ENCODE peak calls at places on chromosomes 13 and 19, in ten cellular contexts. S is transverse colon, Y is stomach, N is breast epithelium, J is SK-N-SH, V is sigmoid colon, D is vagina, A is prostate gland, W is HCT116, F is upper lobe of left lung. T is an unnamed sample. For H3K9me3, the result is how much of the 10 kb centered on the place peaks cover.

GRCh38 chr13:24254151-24254810 is 55.1 kb upstream of the C1QTNF9 start:
- DNase-seq in N (no peak), F (no peak), J (no peak), S (no peak), Y (no peak), D (no peak), W (no peak), V (peak), A (no peak), T (no peak)

GRCh38 chr19:42250249-42250665 is 4.7 kb downstream of the ERF start:
- DNase-seq in W (no peak), A (no peak), V (peak), N (peak), S (no peak), Y (no peak), D (no peak), F (peak), J (no peak), T (peak)

GRCh38 chr19:15631817-15632216 is 8.9 kb upstream of the CYP4F3 start:
- DNase-seq in N (no peak), J (peak), F (no peak), S (peak), D (no peak), Y (no peak), V (no peak), A (no peak), W (no peak), T (no peak)

GRCh38 chr13:50847501-50847900 is 4.0 kb upstream of the DLEU7 start:
- DNase-seq in V (no peak), N (no peak), D (no peak), J (no peak), W (no peak), A (no peak), F (no peak), Y (no peak), S (no peak), T (no peak)

GRCh38 chr19:42254083-42254849 is 662 bp downstream of the ERF start:
- DNase-seq in D (no peak), A (peak), J (peak), S (peak), F (peak), Y (peak), W (no peak), N (peak), V (peak), T (peak)

GRCh38 chr13:27919934-27920676 is at the start of gene PDX1:
- DNase-seq in A (no peak), Y (peak), N (no peak), S (peak), J (peak), V (no peak), D (no peak), F (peak), W (no peak), T (no peak)

GRCh38 chr13:31835932-31836331 is 96.6 kb downstream of the RXFP2 start:
- DNase-seq in S (no peak), V (no peak), J (no peak), Y (no peak), A (no peak), W (no peak), D (no peak), N (no peak), F (no peak), T (no peak)

GRCh38 chr13:108276060-108276459 is 6.5 kb downstream of the TNFSF13B start:
- DNase-seq in W (no peak), N (no peak), S (no peak), V (peak), F (no peak), A (no peak), Y (peak), D (no peak), J (no peak), T (no peak)

GRCh38 chr13:114119196-114119595 is 13.2 kb downstream of the RASA3 start:
- DNase-seq in F (no peak), N (no peak), W (no peak), Y (no peak), V (no peak), A (no peak), J (peak), S (no peak), D (no peak), T (no peak)

GRCh38 chr19:55642153-55643002 is 1.1 kb upstream of the ZNF581 start:
- DNase-seq in A (no peak), S (peak), F (peak), V (peak), N (no peak), D (no peak), W (no peak), Y (peak), J (peak), T (peak)

GRCh38 chr19:46134527-46134926 is 10.0 kb upstream of the IGFL3 start:
- DNase-seq in D (no peak), A (no peak), V (no peak), F (no peak), N (no peak), J (no peak), S (no peak), W (no peak), Y (no peak), T (no peak)

GRCh38 chr13:49678172-49678914 is 12.9 kb downstream of the EBPL start:
- DNase-seq in Y (no peak), S (no peak), D (no peak), W (no peak), N (no peak), J (no peak), F (peak), A (no peak), V (no peak), T (no peak)

GRCh38 chr13:76462003-76462402 is 424.2 kb downstream of the KCTD12 start:
- DNase-seq in Y (no peak), F (no peak), S (no peak), V (no peak), D (no peak), N (no peak), J (no peak), A (no peak), W (no peak), T (no peak)

GRCh38 chr13:98918771-98919170 is 59.1 kb downstream of the DOCK9 start:
- DNase-seq in F (no peak), J (no peak), Y (no peak), W (no peak), A (no peak), N (no peak), S (no peak), D (no peak), V (no peak), T (no peak)

GRCh38 chr19:7737215-7737614 is 5.3 kb upstream of the CLEC4G start:
- DNase-seq in Y (no peak), D (no peak), N (no peak), F (no peak), A (no peak), V (peak), S (no peak), J (no peak), W (no peak), T (no peak)

GRCh38 chr19:19475845-19476828 is 39.2 kb downstream of the TSSK6 start:
- DNase-seq in W (no peak), D (no peak), N (no peak), V (no peak), A (no peak), S (no peak), J (no peak), Y (no peak), F (no peak), T (no peak)

GRCh38 chr19:16849168-16849567 is 20.0 kb downstream of the SIN3B start:
- DNase-seq in F (no peak), J (no peak), W (no peak), D (no peak), N (no peak), Y (no peak), V (no peak), S (peak), A (no peak), T (no peak)

GRCh38 chr13:63124863-63125262 is 1709.2 kb upstream of the PCDH20 start:
- DNase-seq in N (no peak), Y (no peak), W (peak), S (no peak), F (no peak), J (peak), A (no peak), D (no peak), V (no peak), T (no peak)

GRCh38 chr13:113935523-113935922 is 38.4 kb downstream of the C13orf46 start:
- DNase-seq in D (no peak), N (no peak), A (no peak), J (peak), S (no peak), W (no peak), V (peak), Y (no peak), F (no peak), T (no peak)

GRCh38 chr19:1465191-1466016 is 13.6 kb downstream of the C19orf25 start:
- DNase-seq in F (peak), V (no peak), W (no peak), Y (peak), N (no peak), J (no peak), S (peak), D (no peak), A (peak), T (peak)

GRCh38 chr13:26390203-26390602 is 136.3 kb downstream of the CDK8 start:
- DNase-seq in V (no peak), A (no peak), S (no peak), W (no peak), F (no peak), N (no peak), J (no peak), D (no peak), Y (no peak), T (no peak)

GRCh38 chr19:39679056-39679790 is 23.5 kb downstream of the LGALS16 start:
- DNase-seq in S (no peak), A (no peak), D (no peak), J (no peak), V (no peak), F (no peak), Y (no peak), N (no peak), W (no peak), T (no peak)

GRCh38 chr13:36888645-36889044 is 31.4 kb downstream of the SMAD9 start:
- DNase-seq in V (no peak), W (no peak), N (no peak), Y (no peak), S (no peak), F (no peak), D (no peak), J (no peak), A (no peak), T (no peak)

GRCh38 chr19:5137571-5138124 is 168.7 kb downstream of the KDM4B start:
- DNase-seq in D (no peak), Y (no peak), A (no peak), W (no peak), J (peak), S (no peak), F (peak), N (no peak), V (no peak), T (no peak)

GRCh38 chr19:10478903-10479384 is 24.2 kb downstream of the KEAP1 start:
- DNase-seq in A (peak), D (peak), Y (peak), W (peak), N (peak), S (peak), V (peak), F (peak), J (peak), T (peak)

GRCh38 chr19:43820098-43820860 is 6.8 kb upstream of the ZNF283 start:
- DNase-seq in S (no peak), F (peak), J (peak), Y (no peak), V (peak), A (no peak), N (no peak), W (no peak), D (no peak), T (no peak)

GRCh38 chr13:99330942-99331341 is 23.7 kb upstream of the GPR183 start:
- DNase-seq in D (no peak), J (no peak), F (no peak), V (no peak), S (no peak), N (no peak), Y (no peak), A (no peak), W (no peak), T (no peak)

GRCh38 chr13:25231537-25231936 is 55.8 kb downstream of the MTMR6 start:
- DNase-seq in A (no peak), F (no peak), N (no peak), S (no peak), Y (no peak), J (no peak), W (no peak), D (no peak), V (no peak), T (no peak)

GRCh38 chr19:50837300-50837699 is 3.9 kb upstream of the KLK15 start:
- DNase-seq in S (peak), A (peak), V (peak), Y (no peak), W (no peak), F (no peak), N (no peak), D (no peak), J (no peak), T (peak)

GRCh38 chr19:33501957-33502356 is 19.6 kb downstream of the PEPD start:
- DNase-seq in D (no peak), W (no peak), A (no peak), F (no peak), J (no peak), V (peak), Y (no peak), S (no peak), N (no peak), T (peak)

GRCh38 chr13:35485451-35485850 is 9.0 kb upstream of the MAB21L1 start:
- DNase-seq in J (no peak), N (no peak), Y (no peak), S (no peak), A (no peak), F (no peak), D (no peak), V (no peak), W (no peak), T (no peak)

GRCh38 chr13:90154311-90154960 is 1193.1 kb upstream of the MIR17HG start:
- DNase-seq in A (no peak), Y (no peak), W (no peak), J (no peak), F (no peak), N (no peak), V (no peak), S (no peak), D (no peak), T (no peak)

GRCh38 chr13:41216160-41216559 is 21.8 kb upstream of the KBTBD7 start:
- DNase-seq in Y (no peak), W (no peak), N (no peak), F (no peak), J (no peak), A (no peak), D (no peak), V (no peak), S (no peak), T (no peak)

GRCh38 chr13:102800145-102801041 is 1.5 kb downstream of the BIVM start:
- DNase-seq in W (peak), N (peak), D (no peak), V (peak), Y (peak), A (peak), F (peak), J (peak), S (peak), T (peak)
- TF ChIP-seq POLR2AphosphoS5 in W (peak), N (peak), D (peak), V (no peak), Y (peak), A (no peak), F (peak), J (peak), S (no peak), T (peak)

DNA sequence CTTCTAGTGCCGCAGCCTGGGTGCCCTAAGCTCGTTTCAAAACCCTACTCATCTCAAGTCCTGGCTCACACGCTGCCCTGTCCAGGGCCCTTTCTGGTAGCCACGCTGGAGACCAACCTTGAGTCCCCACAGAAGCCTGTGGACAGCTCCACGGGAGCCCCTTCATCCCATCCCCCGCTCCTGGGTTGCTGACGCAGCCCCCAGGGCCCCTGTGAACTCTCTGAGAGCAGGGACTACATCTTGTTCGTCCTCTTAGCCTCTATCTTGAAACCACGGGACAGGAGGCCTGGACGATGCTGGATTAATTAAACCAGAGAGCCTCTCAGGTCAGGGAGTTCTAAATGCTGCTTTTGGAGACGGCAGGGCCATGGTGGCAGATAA is 7.4 kb downstream of the MLLT1 start:
- DNase-seq in A (no peak), W (no peak), F (no peak), Y (no peak), V (no peak), J (peak), D (no peak), S (no peak), N (no peak), T (no peak)
- H3K27ac ChIP-seq in A (peak), W (no peak), F (peak), Y (peak), V (peak), J (peak), D (peak), S (peak), N (peak), T (peak)

GRCh38 chr19:31180907-31181306 is 168.3 kb downstream of the TSHZ3 start:
- DNase-seq in S (no peak), Y (no peak), A (no peak), D (no peak), F (no peak), N (no peak), V (no peak), W (no peak), J (no peak), T (no peak)
- H3K9me3 ChIP-seq in S (under half), Y (under half), A (under half), D (under half), F (under half), N (under half), V (under half), W (under half), J (under half), T (under half)

GRCh38 chr19:13905634-13906524 is at the start of the genes BRME1 and CC2D1A:
- DNase-seq in S (peak), A (peak), J (peak), V (peak), D (no peak), Y (peak), W (peak), F (peak), N (peak), T (peak)
- TF ChIP-seq POLR2AphosphoS5 in S (peak), A (peak), J (peak), V (peak), D (peak), Y (peak), W (peak), F (peak), N (peak), T (peak)

GRCh38 chr13:73166204-73166603 is 107.4 kb downstream of the KLF5 start:
- DNase-seq in A (no peak), W (no peak), F (no peak), J (no peak), D (no peak), S (no peak), Y (no peak), V (no peak), N (no peak), T (no peak)
- H3K27ac ChIP-seq in A (no peak), W (no peak), F (no peak), J (no peak), D (no peak), S (no peak), Y (peak), V (no peak), N (no peak), T (no peak)